ENCODE peak calls at places on chromosomes 6 and 20, in seven cellular contexts. E is K562, G is SK-N-SH, S is GM23338, C is H1, V is GM12878, Y is HCT116. O is an unnamed sample.

GRCh38 chr20:59776059-59776603 is 157.3 kb downstream of the SYCP2 start:
- DNase-seq in E (no peak), G (no peak), S (no peak), C (no peak), V (no peak), Y (no peak), O (no peak)

GRCh38 chr20:37543828-37544227 is 16.2 kb upstream of the BLCAP start:
- DNase-seq in E (no peak), G (peak; percentile 52), S (peak; percentile 54), C (no peak), V (no peak), Y (no peak), O (peak; percentile 55)

GRCh38 chr6:41577865-41578713 is 31.9 kb downstream of the FOXP4 start:
- DNase-seq in E (peak; percentile 76), G (peak; percentile 44), S (peak; percentile 85), C (no peak), V (no peak), Y (peak; percentile 48), O (peak; percentile 46)

GRCh38 chr6:44224154-44224977 is 971 bp downstream of the SLC29A1 start:
- DNase-seq in E (peak; percentile 11), G (peak; percentile 66), S (no peak), C (no peak), V (no peak), Y (no peak), O (peak; percentile 51)

GRCh38 chr6:162119349-162119748 is 608.2 kb downstream of the PRKN start:
- DNase-seq in E (no peak), G (no peak), S (peak; percentile 8), C (no peak), V (no peak), Y (no peak), O (no peak)

GRCh38 chr6:7671581-7671980 is 54.3 kb upstream of the BMP6 start:
- DNase-seq in E (no peak), G (no peak), S (no peak), C (no peak), V (no peak), Y (no peak), O (no peak)

GRCh38 chr20:59939052-59939878 is 840 bp downstream of the PPP1R3D start:
- DNase-seq in E (peak; percentile 30), G (no peak), S (peak; percentile 69), C (no peak), V (no peak), Y (no peak), O (no peak)

GRCh38 chr6:90123796-90124195 is 172.8 kb downstream of the BACH2 start:
- DNase-seq in E (peak; percentile 13), G (no peak), S (no peak), C (no peak), V (no peak), Y (no peak), O (no peak)

GRCh38 chr6:46949662-46950280 is 28.0 kb upstream of the ADGRF5 start:
- DNase-seq in E (no peak), G (no peak), S (no peak), C (no peak), V (no peak), Y (no peak), O (no peak)

GRCh38 chr6:14924126-14925024 is 321.5 kb upstream of the JARID2 start:
- DNase-seq in E (no peak), G (no peak), S (peak; percentile 83), C (no peak), V (no peak), Y (no peak), O (no peak)

GRCh38 chr6:34316442-34317171 is 67.8 kb upstream of the SMIM29 start:
- DNase-seq in E (no peak), G (no peak), S (no peak), C (no peak), V (no peak), Y (no peak), O (no peak)

GRCh38 chr6:34317172-34317477 is 68.3 kb upstream of the SMIM29 start:
- DNase-seq in E (no peak), G (no peak), S (no peak), C (no peak), V (no peak), Y (no peak), O (no peak)

GRCh38 chr6:34318492-34319470 is 70.0 kb upstream of the SMIM29 start:
- DNase-seq in E (no peak), G (no peak), S (no peak), C (no peak), V (no peak), Y (no peak), O (no peak)

GRCh38 chr6:34317882-34318491 is 69.2 kb upstream of the SMIM29 start:
- DNase-seq in E (no peak), G (no peak), S (no peak), C (no peak), V (no peak), Y (no peak), O (no peak)

GRCh38 chr6:34319471-34319885 is 70.7 kb upstream of the SMIM29 start:
- DNase-seq in E (no peak), G (no peak), S (no peak), C (no peak), V (no peak), Y (no peak), O (no peak)
- TF ChIP-seq POLR2AphosphoS5 in E (no peak), G (no peak), S (no peak), C (no peak), V (no peak), Y (no peak), O (no peak)

GRCh38 chr20:32237419-32237818 is 29.7 kb downstream of the POFUT1 start:
- DNase-seq in E (no peak), G (no peak), S (no peak), C (no peak), V (no peak), Y (no peak), O (no peak)

GRCh38 chr20:32236819-32237218 is 29.1 kb downstream of the POFUT1 start:
- DNase-seq in E (no peak), G (no peak), S (no peak), C (no peak), V (no peak), Y (no peak), O (no peak)

GRCh38 chr20:32238483-32239425 is 31.1 kb downstream of the POFUT1 start:
- DNase-seq in E (no peak), G (no peak), S (peak; percentile 53), C (no peak), V (no peak), Y (no peak), O (no peak)

GRCh38 chr20:32241807-32242206 is 34.1 kb downstream of the POFUT1 start:
- DNase-seq in E (no peak), G (no peak), S (no peak), C (no peak), V (no peak), Y (no peak), O (no peak)

GRCh38 chr20:32240220-32240619 is 32.5 kb downstream of the POFUT1 start:
- DNase-seq in E (no peak), G (peak; percentile 43), S (peak; percentile 49), C (no peak), V (no peak), Y (no peak), O (no peak)
- H3K4me1 ChIP-seq in E (no peaks in the 10 kb centered on the region), G (no peaks in the 10 kb centered on the region), S (peaks cover 14% of the 10 kb centered on the region), C (peaks cover 7% of the 10 kb centered on the region), V (peaks cover 13% of the 10 kb centered on the region), Y (peaks cover 6% of the 10 kb centered on the region), O (no peaks in the 10 kb centered on the region)

DNA sequence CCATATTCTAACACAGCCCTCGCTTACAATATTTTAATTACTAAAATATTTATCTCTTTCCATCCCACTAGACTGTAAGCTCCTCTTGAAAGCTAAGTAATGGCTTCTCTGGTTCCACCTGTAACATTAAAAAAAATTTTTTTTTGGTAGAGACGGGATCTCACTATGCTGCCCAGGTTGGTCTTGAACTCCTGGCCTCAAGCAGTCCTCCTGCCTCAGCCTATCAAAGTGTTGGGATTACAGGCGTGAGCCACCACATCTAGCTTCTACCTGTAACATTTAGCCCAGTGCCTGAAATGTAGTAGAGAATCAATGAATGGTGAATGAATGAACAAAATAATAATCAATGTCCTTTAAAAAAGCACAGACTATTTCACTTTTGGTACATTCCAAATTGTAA is 28.8 kb downstream of the DEK start:
- DNase-seq in E (no peak), G (no peak), S (no peak), C (no peak), V (no peak), Y (no peak), O (no peak)
- H4K20me1 ChIP-seq in E (no peaks in the 10 kb centered on the region), G (peaks cover 3% of the 10 kb centered on the region), S (peaks cover 4% of the 10 kb centered on the region), C (peaks cover 3% of the 10 kb centered on the region), V (no peaks in the 10 kb centered on the region), Y (peaks cover 12% of the 10 kb centered on the region), O (no peaks in the 10 kb centered on the region)

GRCh38 chr20:45909817-45910669 is 1.9 kb downstream of the PLTP start:
- DNase-seq in E (peak; percentile 14), G (no peak), S (no peak), C (no peak), V (no peak), Y (no peak), O (no peak)

GRCh38 chr20:45910670-45911485 is 1.1 kb downstream of the PLTP start:
- DNase-seq in E (peak; percentile 98), G (peak; percentile 96), S (peak; percentile 100), C (peak; percentile 99), V (peak; percentile 99), Y (peak; percentile 96), O (peak; percentile 100)

GRCh38 chr20:45911486-45912343 is at the start of gene PLTP:
- DNase-seq in E (peak; percentile 45), G (peak; percentile 89), S (peak; percentile 83), C (no peak), V (no peak), Y (no peak), O (peak; percentile 78)

GRCh38 chr20:45913105-45913504 is 1.1 kb upstream of the PLTP start:
- DNase-seq in E (no peak), G (no peak), S (no peak), C (no peak), V (no peak), Y (no peak), O (peak; percentile 52)

DNA sequence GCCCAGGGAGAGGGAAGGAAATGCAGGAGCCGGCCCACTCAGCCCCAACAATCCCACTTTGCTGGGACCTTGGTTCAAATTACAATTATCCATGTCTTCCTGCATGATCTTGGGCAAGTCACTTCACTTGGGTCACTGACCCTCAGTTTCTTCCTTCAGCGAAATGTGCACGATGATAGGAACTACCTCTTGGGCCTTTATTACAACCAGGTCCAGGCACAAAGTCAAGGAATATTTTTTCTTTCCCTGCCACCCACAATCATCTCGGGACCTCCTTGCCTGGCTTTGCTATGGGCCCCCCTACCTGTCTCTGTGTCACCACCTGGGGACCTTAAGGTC is 358 bp upstream of the PLTP start:
- DNase-seq in E (no peak), G (no peak), S (no peak), C (no peak), V (no peak), Y (no peak), O (no peak)
- TF ChIP-seq POLR2AphosphoS5 in E (no peak), G (no peak), S (no peak), C (no peak), V (no peak), Y (no peak), O (no peak)

GRCh38 chr6:110351546-110351945 is 6.6 kb downstream of the METTL24 start:
- DNase-seq in E (no peak), G (no peak), S (peak; percentile 44), C (no peak), V (no peak), Y (no peak), O (no peak)
- H3K4me1 ChIP-seq in E (no peaks in the 10 kb centered on the region), G (peaks cover 3% of the 10 kb centered on the region), S (peaks cover 41% of the 10 kb centered on the region), C (peaks cover 14% of the 10 kb centered on the region), V (no peaks in the 10 kb centered on the region), Y (no peaks in the 10 kb centered on the region), O (no peaks in the 10 kb centered on the region)

O was measured in endothelial cell of umbilical vein.